ENCODE peak calls at places on chromosomes 12 and 14, in seven cellular contexts. C is GM12865; T is GM23338; F is epithelial cell of proximal tubule; J is NCI-H1436; W is stimulated activated CD4-positive, alpha-beta T cell treated with anti-CD3 and anti-CD28 coated beads, TNF-alpha, amount 100 ng/mL, for 1 hour; B is AG08395. R is an unnamed sample.

GRCh38 chr14:61145258-61145902 is 135.8 kb downstream of the TMEM30B start:
- DNase-seq in F (no peak), J (no peak), B (peak; percentile 82), T (no peak), W (no peak), C (no peak), R (no peak)

GRCh38 chr14:60681271-60681670 is 32.0 kb upstream of the SIX1 start:
- DNase-seq in J (no peak), F (no peak), W (no peak), T (no peak), C (no peak), B (no peak), R (no peak)

GRCh38 chr12:105041186-105041585 is 43.1 kb downstream of the ALDH1L2 start:
- DNase-seq in J (no peak), W (no peak), C (no peak), T (no peak), B (no peak), F (no peak), R (no peak)

GRCh38 chr12:4572670-4573069 is 10.7 kb downstream of the DYRK4 start:
- DNase-seq in W (no peak), T (no peak), J (no peak), C (no peak), F (no peak), B (no peak), R (no peak)

GRCh38 chr12:8648598-8649205 is 13.9 kb downstream of the MFAP5 start:
- DNase-seq in J (no peak), C (peak; percentile 97), T (no peak), W (no peak), F (no peak), B (no peak), R (no peak)

GRCh38 chr12:400828-401227 is 616 bp upstream of the CCDC77 start:
- DNase-seq in C (no peak), W (no peak), J (no peak), B (no peak), T (no peak), F (no peak), R (no peak)

GRCh38 chr14:61184117-61184516 is 97.0 kb downstream of the TMEM30B start:
- DNase-seq in B (peak; percentile 88), J (no peak), T (no peak), C (no peak), W (no peak), F (no peak), R (no peak)

GRCh38 chr14:33767721-33768457 is 183.0 kb downstream of the EGLN3 start:
- DNase-seq in W (no peak), C (no peak), J (no peak), T (no peak), F (no peak), B (peak; percentile 40), R (no peak)

GRCh38 chr12:18690653-18691052 is 47.2 kb downstream of the PLCZ1 start:
- DNase-seq in W (no peak), F (peak; percentile 90), C (no peak), B (peak; percentile 70), J (no peak), T (no peak), R (no peak)

GRCh38 chr14:38404100-38404541 is 148.2 kb upstream of the CLEC14A start:
- DNase-seq in J (no peak), F (no peak), W (no peak), C (no peak), B (peak; percentile 63), T (no peak), R (no peak)

GRCh38 chr12:5217936-5218335 is 174.3 kb downstream of the KCNA5 start:
- DNase-seq in F (no peak), T (no peak), B (no peak), J (no peak), C (no peak), W (no peak), R (no peak)

GRCh38 chr14:60310086-60310684 is 61.2 kb downstream of the PPM1A start:
- DNase-seq in W (no peak), B (no peak), F (no peak), J (peak; percentile 45), T (no peak), C (no peak), R (peak; percentile 27)

GRCh38 chr12:7937867-7938506 is 2.0 kb upstream of the SLC2A3 start:
- DNase-seq in T (peak; percentile 53), B (no peak), C (peak; percentile 24), W (no peak), J (no peak), F (no peak), R (no peak)

GRCh38 chr12:11943919-11944318 is 126.8 kb upstream of the BCL2L14 start:
- DNase-seq in C (no peak), W (no peak), B (no peak), J (no peak), T (no peak), F (no peak), R (no peak)

GRCh38 chr12:89544730-89545184 is 18.9 kb upstream of the POC1B start:
- DNase-seq in W (no peak), B (peak; percentile 68), F (peak; percentile 64), T (peak; percentile 6), J (no peak), C (no peak), R (no peak)

GRCh38 chr14:52998376-52999010 is 47.6 kb upstream of the FERMT2 start:
- DNase-seq in T (no peak), B (peak; percentile 78), W (no peak), F (no peak), C (no peak), J (no peak), R (no peak)

GRCh38 chr14:21236948-21237797 is 32.1 kb downstream of the HNRNPC start:
- DNase-seq in J (no peak), T (no peak), F (no peak), B (no peak), W (no peak), C (no peak), R (no peak)

R was measured in HEK293T.